ENCODE peak calls at places on chromosome 3, in five cellular contexts. One of them, this sample, is unnamed.

GRCh38 chr3:111454551-111454950 is 87.4 kb upstream of the CD96 start:
- DNase-seq in DND-41: peak; percentile 69
- DNase-seq in fibroblast of lung: no peak
- DNase-seq in GM12865: no peak
- DNase-seq in OCI-LY7: no peak
- DNase-seq in this sample: peak; percentile 3

GRCh38 chr3:113211370-113212154 is at the start of gene BOC:
- DNase-seq in DND-41: no peak
- DNase-seq in fibroblast of lung: peak; percentile 52
- DNase-seq in GM12865: no peak
- DNase-seq in OCI-LY7: no peak
- DNase-seq in this sample: peak; percentile 17

GRCh38 chr3:194329566-194329965 is 21.6 kb downstream of the CPN2 start:
- DNase-seq in DND-41: no peak
- DNase-seq in fibroblast of lung: no peak
- DNase-seq in GM12865: no peak
- DNase-seq in OCI-LY7: no peak
- DNase-seq in this sample: no peak

GRCh38 chr3:193593666-193594025 is 638 bp downstream of the OPA1 start:
- DNase-seq in DND-41: peak; percentile 23
- DNase-seq in fibroblast of lung: peak; percentile 30
- DNase-seq in GM12865: peak; percentile 53
- DNase-seq in OCI-LY7: peak; percentile 34
- DNase-seq in this sample: peak; percentile 77

GRCh38 chr3:52534281-52535183 is 875 bp upstream of the NT5DC2 start:
- DNase-seq in DND-41: no peak
- DNase-seq in fibroblast of lung: peak; percentile 46
- DNase-seq in GM12865: no peak
- DNase-seq in OCI-LY7: peak; percentile 64
- DNase-seq in this sample: no peak

GRCh38 chr3:12886106-12886679 is 44.8 kb upstream of the RPL32 start:
- DNase-seq in DND-41: peak; percentile 18
- DNase-seq in fibroblast of lung: no peak
- DNase-seq in GM12865: peak; percentile 51
- DNase-seq in OCI-LY7: peak; percentile 54
- DNase-seq in this sample: peak; percentile 49

GRCh38 chr3:27431116-27431515 is 53.1 kb downstream of the SLC4A7 start:
- DNase-seq in DND-41: no peak
- DNase-seq in fibroblast of lung: peak; percentile 97
- DNase-seq in GM12865: no peak
- DNase-seq in OCI-LY7: no peak
- DNase-seq in this sample: no peak

GRCh38 chr3:193391902-193392301 is 13.3 kb upstream of the ATP13A5 start:
- DNase-seq in DND-41: no peak
- DNase-seq in fibroblast of lung: no peak
- DNase-seq in GM12865: no peak
- DNase-seq in OCI-LY7: no peak
- DNase-seq in this sample: no peak

GRCh38 chr3:67819447-67819846 is 165.0 kb upstream of the SUCLG2 start:
- DNase-seq in DND-41: no peak
- DNase-seq in fibroblast of lung: no peak
- DNase-seq in GM12865: no peak
- DNase-seq in OCI-LY7: peak; percentile 67
- DNase-seq in this sample: peak; percentile 9

GRCh38 chr3:40505599-40506462 is at the start of gene ZNF620:
- DNase-seq in DND-41: peak; percentile 74
- DNase-seq in fibroblast of lung: peak; percentile 59
- DNase-seq in GM12865: peak; percentile 66
- DNase-seq in OCI-LY7: peak; percentile 14
- DNase-seq in this sample: peak; percentile 53

GRCh38 chr3:56314842-56315241 is 153.4 kb downstream of the ERC2 start:
- DNase-seq in DND-41: no peak
- DNase-seq in fibroblast of lung: peak; percentile 11
- DNase-seq in GM12865: no peak
- DNase-seq in OCI-LY7: no peak
- DNase-seq in this sample: no peak

GRCh38 chr3:110608566-110608965 is 463.1 kb upstream of the NECTIN3 start:
- DNase-seq in DND-41: no peak
- DNase-seq in fibroblast of lung: peak; percentile 46
- DNase-seq in GM12865: no peak
- DNase-seq in OCI-LY7: no peak
- DNase-seq in this sample: no peak

GRCh38 chr3:188509316-188509715 is 355.4 kb downstream of the LPP start:
- DNase-seq in DND-41: no peak
- DNase-seq in fibroblast of lung: no peak
- DNase-seq in GM12865: no peak
- DNase-seq in OCI-LY7: no peak
- DNase-seq in this sample: no peak

GRCh38 chr3:40088527-40089170 is 220.9 kb upstream of the EIF1B start:
- DNase-seq in DND-41: no peak
- DNase-seq in fibroblast of lung: no peak
- DNase-seq in GM12865: no peak
- DNase-seq in OCI-LY7: no peak
- DNase-seq in this sample: no peak

GRCh38 chr3:133424937-133425869 is 25.3 kb downstream of the BFSP2 start:
- DNase-seq in DND-41: no peak
- DNase-seq in fibroblast of lung: no peak
- DNase-seq in GM12865: peak; percentile 69
- DNase-seq in OCI-LY7: no peak
- DNase-seq in this sample: no peak

GRCh38 chr3:50324351-50325144 is 2.0 kb upstream of the HYAL2 start:
- DNase-seq in DND-41: peak; percentile 71
- DNase-seq in fibroblast of lung: peak; percentile 66
- DNase-seq in GM12865: peak; percentile 72
- DNase-seq in OCI-LY7: peak; percentile 70
- DNase-seq in this sample: peak; percentile 84

GRCh38 chr3:71391361-71391760 is 192.2 kb downstream of the FOXP1 start:
- DNase-seq in DND-41: no peak
- DNase-seq in fibroblast of lung: no peak
- DNase-seq in GM12865: no peak
- DNase-seq in OCI-LY7: peak; percentile 27
- DNase-seq in this sample: peak; percentile 40

GRCh38 chr3:56851966-56852884 is 50.5 kb upstream of the ARHGEF3 start:
- DNase-seq in DND-41: no peak
- DNase-seq in fibroblast of lung: no peak
- DNase-seq in GM12865: no peak
- DNase-seq in OCI-LY7: no peak
- DNase-seq in this sample: no peak

GRCh38 chr3:65979731-65980130 is 59.0 kb downstream of the MAGI1 start:
- DNase-seq in DND-41: no peak
- DNase-seq in fibroblast of lung: peak; percentile 72
- DNase-seq in GM12865: no peak
- DNase-seq in OCI-LY7: no peak
- DNase-seq in this sample: no peak

GRCh38 chr3:194486540-194487288 is at the start of gene ATP13A3:
- DNase-seq in DND-41: peak; percentile 90
- DNase-seq in fibroblast of lung: peak; percentile 91
- DNase-seq in GM12865: peak; percentile 97
- DNase-seq in OCI-LY7: peak; percentile 96
- DNase-seq in this sample: peak; percentile 87

GRCh38 chr3:11178421-11178820 is 24.1 kb downstream of the HRH1 start:
- DNase-seq in DND-41: no peak
- DNase-seq in fibroblast of lung: no peak
- DNase-seq in GM12865: no peak
- DNase-seq in OCI-LY7: no peak
- DNase-seq in this sample: no peak

GRCh38 chr3:53805463-53806159 is 40.6 kb downstream of the CHDH start:
- DNase-seq in DND-41: no peak
- DNase-seq in fibroblast of lung: no peak
- DNase-seq in GM12865: no peak
- DNase-seq in OCI-LY7: no peak
- DNase-seq in this sample: no peak

GRCh38 chr3:113287111-113287817 is 75.9 kb downstream of the BOC start:
- DNase-seq in DND-41: no peak
- DNase-seq in fibroblast of lung: peak; percentile 83
- DNase-seq in GM12865: no peak
- DNase-seq in OCI-LY7: no peak
- DNase-seq in this sample: no peak

GRCh38 chr3:149013726-149014125 is 22.4 kb downstream of the GYG1 start:
- DNase-seq in DND-41: no peak
- DNase-seq in fibroblast of lung: no peak
- DNase-seq in GM12865: no peak
- DNase-seq in OCI-LY7: no peak
- DNase-seq in this sample: no peak

GRCh38 chr3:184361532-184361931 is at the start of the genes CLCN2 and POLR2H:
- DNase-seq in DND-41: peak; percentile 68
- DNase-seq in fibroblast of lung: peak; percentile 48
- DNase-seq in GM12865: peak; percentile 54
- DNase-seq in OCI-LY7: peak; percentile 75
- DNase-seq in this sample: no peak

GRCh38 chr3:45968706-45969105 is 25.4 kb downstream of the CXCR6 start:
- DNase-seq in DND-41: no peak
- DNase-seq in fibroblast of lung: peak; percentile 55
- DNase-seq in GM12865: no peak
- DNase-seq in OCI-LY7: no peak
- DNase-seq in this sample: no peak

GRCh38 chr3:148106062-148106461 is 591.6 kb upstream of the AGTR1 start:
- DNase-seq in DND-41: no peak
- DNase-seq in fibroblast of lung: peak; percentile 24
- DNase-seq in GM12865: no peak
- DNase-seq in OCI-LY7: no peak
- DNase-seq in this sample: no peak

GRCh38 chr3:99696497-99696896 is 58.1 kb downstream of the COL8A1 start:
- DNase-seq in DND-41: no peak
- DNase-seq in fibroblast of lung: no peak
- DNase-seq in GM12865: no peak
- DNase-seq in OCI-LY7: no peak
- DNase-seq in this sample: no peak

GRCh38 chr3:30135190-30135589 is 471.2 kb upstream of the TGFBR2 start:
- DNase-seq in DND-41: no peak
- DNase-seq in fibroblast of lung: no peak
- DNase-seq in GM12865: peak; percentile 4
- DNase-seq in OCI-LY7: peak; percentile 22
- DNase-seq in this sample: no peak
- TF ChIP-seq CTCF in DND-41: no peak
- TF ChIP-seq CTCF in fibroblast of lung: no peak
- TF ChIP-seq CTCF in GM12865: no peak
- TF ChIP-seq CTCF in OCI-LY7: peak; percentile 60
- TF ChIP-seq CTCF in this sample: no peak

GRCh38 chr3:8353364-8353763 is 148.3 kb upstream of the LMCD1 start:
- DNase-seq in DND-41: no peak
- DNase-seq in fibroblast of lung: no peak
- DNase-seq in GM12865: no peak
- DNase-seq in OCI-LY7: no peak
- DNase-seq in this sample: no peak

GRCh38 chr3:8352475-8352874 is 149.1 kb upstream of the LMCD1 start:
- DNase-seq in DND-41: no peak
- DNase-seq in fibroblast of lung: no peak
- DNase-seq in GM12865: no peak
- DNase-seq in OCI-LY7: no peak
- DNase-seq in this sample: no peak

GRCh38 chr3:8357859-8358258 is 143.8 kb upstream of the LMCD1 start:
- DNase-seq in DND-41: no peak
- DNase-seq in fibroblast of lung: no peak
- DNase-seq in GM12865: no peak
- DNase-seq in OCI-LY7: no peak
- DNase-seq in this sample: no peak

DNA sequence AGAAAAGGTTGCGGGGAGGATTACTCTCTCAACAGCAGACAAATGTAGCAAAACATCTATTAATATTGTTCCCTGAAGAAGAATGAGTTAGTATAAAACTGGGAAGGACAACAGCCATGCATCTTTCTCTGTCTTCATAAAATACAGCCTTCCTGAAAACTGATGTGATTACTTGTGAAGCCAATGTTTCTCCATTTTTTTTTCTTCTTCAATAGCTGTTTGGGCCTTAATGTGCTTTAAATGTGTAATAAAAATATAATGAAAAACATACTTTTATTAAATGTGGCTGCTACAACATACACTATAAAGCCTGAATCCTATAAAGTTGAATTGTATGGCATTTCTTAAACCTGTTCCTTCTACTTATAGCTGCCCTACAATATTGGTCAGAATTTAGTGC is 146.3 kb upstream of the LMCD1 start:
- DNase-seq in DND-41: no peak
- DNase-seq in fibroblast of lung: no peak
- DNase-seq in GM12865: no peak
- DNase-seq in OCI-LY7: no peak
- DNase-seq in this sample: no peak
- TF ChIP-seq CTCF in DND-41: no peak
- TF ChIP-seq CTCF in fibroblast of lung: no peak
- TF ChIP-seq CTCF in GM12865: no peak
- TF ChIP-seq CTCF in OCI-LY7: no peak
- TF ChIP-seq CTCF in this sample: no peak

DNA sequence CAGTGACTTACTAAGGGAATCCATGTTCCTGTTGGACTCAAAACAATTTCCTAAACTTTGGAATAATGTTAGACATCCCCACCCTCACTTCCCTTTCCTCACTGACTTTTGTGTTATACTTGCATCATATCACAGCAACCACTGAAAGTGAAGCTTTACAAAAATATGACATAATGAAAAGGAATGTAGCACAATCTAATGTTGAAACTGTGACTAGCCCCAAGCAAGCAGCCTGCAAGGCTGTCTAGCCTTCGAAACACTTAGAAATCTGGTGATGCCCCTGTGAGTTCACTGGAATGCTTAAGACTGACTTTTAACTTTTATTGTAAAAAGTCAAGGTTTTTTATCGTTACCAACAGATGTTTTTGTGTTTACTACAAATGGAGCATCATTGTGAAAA is 203.7 kb upstream of the ZNF385D start:
- DNase-seq in DND-41: no peak
- DNase-seq in fibroblast of lung: peak; percentile 84
- DNase-seq in GM12865: no peak
- DNase-seq in OCI-LY7: no peak
- DNase-seq in this sample: no peak
- TF ChIP-seq CTCF in DND-41: no peak
- TF ChIP-seq CTCF in fibroblast of lung: no peak
- TF ChIP-seq CTCF in GM12865: no peak
- TF ChIP-seq CTCF in OCI-LY7: no peak
- TF ChIP-seq CTCF in this sample: no peak

GRCh38 chr3:197953881-197954280 is 3.9 kb downstream of the RPL35A start:
- DNase-seq in DND-41: no peak
- DNase-seq in fibroblast of lung: no peak
- DNase-seq in GM12865: no peak
- DNase-seq in OCI-LY7: no peak
- DNase-seq in this sample: no peak

GRCh38 chr3:197957775-197958103 is 2.3 kb upstream of the LMLN start:
- DNase-seq in DND-41: no peak
- DNase-seq in fibroblast of lung: no peak
- DNase-seq in GM12865: no peak
- DNase-seq in OCI-LY7: no peak
- DNase-seq in this sample: no peak

GRCh38 chr3:197958346-197958745 is 1.7 kb upstream of the LMLN start:
- DNase-seq in DND-41: no peak
- DNase-seq in fibroblast of lung: no peak
- DNase-seq in GM12865: no peak
- DNase-seq in OCI-LY7: no peak
- DNase-seq in this sample: no peak

GRCh38 chr3:197956070-197956469 is 3.9 kb upstream of the LMLN start:
- DNase-seq in DND-41: no peak
- DNase-seq in fibroblast of lung: no peak
- DNase-seq in GM12865: no peak
- DNase-seq in OCI-LY7: no peak
- DNase-seq in this sample: no peak

DNA sequence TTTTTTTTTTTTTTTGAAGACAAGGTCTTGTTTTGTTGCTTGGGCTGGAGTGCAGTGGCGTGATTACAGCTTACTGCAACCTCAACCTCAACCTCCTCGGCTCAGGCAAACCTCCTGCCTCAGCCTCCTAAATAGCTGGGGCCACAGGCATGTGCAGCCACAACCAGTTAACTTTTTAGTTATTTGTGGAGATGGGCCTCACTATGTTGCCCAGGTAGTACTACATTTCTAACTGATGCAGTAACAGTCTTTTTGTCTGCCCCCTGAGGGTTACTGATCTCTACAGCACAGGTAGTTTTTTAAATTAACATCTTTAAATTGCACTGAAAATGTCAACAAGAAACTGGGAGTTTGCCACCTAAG is 3.4 kb upstream of the LMLN start:
- DNase-seq in DND-41: no peak
- DNase-seq in fibroblast of lung: no peak
- DNase-seq in GM12865: no peak
- DNase-seq in OCI-LY7: no peak
- DNase-seq in this sample: peak; percentile 26
- TF ChIP-seq CTCF in DND-41: no peak
- TF ChIP-seq CTCF in fibroblast of lung: no peak
- TF ChIP-seq CTCF in GM12865: no peak
- TF ChIP-seq CTCF in OCI-LY7: no peak
- TF ChIP-seq CTCF in this sample: no peak